ENCODE peak calls at places on chromosomes 2 and 18, in six cellular contexts. O is GM23248, A is neural progenitor cell, K is aorta, M is fibroblast of pulmonary artery, V is astrocyte of the cerebellum. X is an unnamed sample.

GRCh38 chr2:26478366-26478765 is 442 bp upstream of the OTOF start:
- DNase-seq in A (no peak), M (no peak), K (no peak), O (no peak), V (no peak), X (no peak)

GRCh38 chr18:63980896-63981454 is 11.1 kb downstream of the SERPINB8 start:
- DNase-seq in K (no peak), O (no peak), M (no peak), V (no peak), A (no peak), X (no peak)

GRCh38 chr2:117674172-117674571 is 140.3 kb upstream of the DDX18 start:
- DNase-seq in A (no peak), O (no peak), M (no peak), V (no peak), K (no peak), X (no peak)

GRCh38 chr2:190714958-190715357 is 66.1 kb downstream of the NAB1 start:
- DNase-seq in M (peak; percentile 19), A (no peak), V (no peak), O (peak; percentile 23), K (no peak), X (no peak)

GRCh38 chr2:53994735-53995538 is 24.1 kb upstream of the PSME4 start:
- DNase-seq in K (no peak), M (no peak), A (no peak), O (no peak), V (no peak), X (no peak)

GRCh38 chr18:8948471-8949149 is 153.9 kb upstream of the NDUFV2 start:
- DNase-seq in V (no peak), O (peak; percentile 96), M (peak; percentile 79), K (no peak), A (no peak), X (no peak)

GRCh38 chr2:129480790-129481189 is 498.7 kb upstream of the RAB6C start:
- DNase-seq in O (no peak), V (no peak), A (no peak), K (no peak), M (no peak), X (no peak)

GRCh38 chr2:234768608-234769196 is 183.1 kb upstream of the SH3BP4 start:
- DNase-seq in A (no peak), K (no peak), O (peak; percentile 87), V (no peak), M (no peak), X (no peak)

GRCh38 chr18:9684901-9685738 is 23.0 kb upstream of the RAB31 start:
- DNase-seq in V (no peak), O (peak; percentile 84), K (peak; percentile 77), M (peak; percentile 72), A (no peak), X (peak; percentile 77)

GRCh38 chr18:79476918-79477685 is 81.4 kb downstream of the NFATC1 start:
- DNase-seq in M (no peak), V (no peak), K (no peak), A (no peak), O (no peak), X (no peak)

GRCh38 chr18:28088477-28088876 is 88.5 kb downstream of the CDH2 start:
- DNase-seq in A (peak; percentile 54), M (no peak), K (no peak), V (no peak), O (no peak), X (no peak)

GRCh38 chr2:214830794-214831346 is 21.4 kb upstream of the BARD1 start:
- DNase-seq in V (no peak), O (peak; percentile 47), A (peak; percentile 27), M (peak; percentile 57), K (no peak), X (no peak)

GRCh38 chr2:8412082-8412481 is 269.8 kb upstream of the ID2 start:
- DNase-seq in A (no peak), V (no peak), M (no peak), O (peak; percentile 49), K (no peak), X (no peak)

GRCh38 chr2:19851116-19851515 is 50.7 kb downstream of the TTC32 start:
- DNase-seq in M (no peak), V (no peak), A (peak; percentile 15), K (no peak), O (no peak), X (no peak)

GRCh38 chr18:76490701-76491171 is 4.3 kb downstream of the ZNF516 start:
- DNase-seq in A (peak; percentile 56), K (peak; percentile 61), M (peak; percentile 33), V (no peak), O (peak; percentile 70), X (no peak)

GRCh38 chr2:224309216-224309615 is 92.7 kb downstream of the FAM124B start:
- DNase-seq in M (peak; percentile 12), O (peak; percentile 37), A (no peak), V (peak; percentile 69), K (no peak), X (no peak)

GRCh38 chr2:3399403-3399802 is 19.9 kb downstream of the TRAPPC12 start:
- DNase-seq in O (no peak), K (no peak), M (no peak), V (no peak), A (no peak), X (no peak)

GRCh38 chr2:169977510-169977909 is 150.3 kb downstream of the UBR3 start:
- DNase-seq in O (peak; percentile 8), M (no peak), A (no peak), K (no peak), V (no peak), X (no peak)

GRCh38 chr2:36513661-36514060 is 84.3 kb downstream of the FEZ2 start:
- DNase-seq in V (no peak), O (no peak), M (no peak), A (no peak), K (no peak), X (no peak)

GRCh38 chr2:222499226-222499625 is 74.9 kb downstream of the SGPP2 start:
- DNase-seq in V (no peak), O (no peak), A (no peak), M (no peak), K (no peak), X (no peak)

GRCh38 chr2:232455426-232456255 is at the start of gene ALPI:
- DNase-seq in V (no peak), A (no peak), M (no peak), K (no peak), O (no peak), X (no peak)

GRCh38 chr2:179946346-179946745 is 60.8 kb downstream of the CWC22 start:
- DNase-seq in M (no peak), A (no peak), V (no peak), O (no peak), K (no peak), X (no peak)

GRCh38 chr2:44957656-44958327 is 16.3 kb downstream of the SIX3 start:
- DNase-seq in V (no peak), M (no peak), K (no peak), O (peak; percentile 44), A (no peak), X (no peak)

GRCh38 chr2:219435701-219436100 is 1.1 kb downstream of the SPEG start:
- DNase-seq in V (no peak), A (no peak), M (no peak), K (no peak), O (no peak), X (no peak)

GRCh38 chr2:30860715-30861114 is 53.5 kb upstream of the CAPN13 start:
- DNase-seq in A (no peak), K (no peak), M (no peak), O (no peak), V (no peak), X (no peak)
- H3K4me3 ChIP-seq in A (no peak overlapping the region), K (no peak overlapping the region), M (no peak overlapping the region), O (no peak overlapping the region), V (no peak overlapping the region), X (no peak overlapping the region)

GRCh38 chr2:166125557-166125956 is 2.3 kb downstream of the SCN1A start:
- DNase-seq in M (no peak), O (no peak), V (no peak), K (no peak), A (peak; percentile 10), X (no peak)

GRCh38 chr2:166126014-166126639 is 1.7 kb downstream of the SCN1A start:
- DNase-seq in K (no peak), M (peak; percentile 75), O (peak; percentile 50), A (no peak), V (no peak), X (no peak)

GRCh38 chr2:166128156-166128505 is 311 bp upstream of the SCN1A start:
- DNase-seq in V (no peak), A (no peak), K (no peak), O (no peak), M (no peak), X (no peak)

DNA sequence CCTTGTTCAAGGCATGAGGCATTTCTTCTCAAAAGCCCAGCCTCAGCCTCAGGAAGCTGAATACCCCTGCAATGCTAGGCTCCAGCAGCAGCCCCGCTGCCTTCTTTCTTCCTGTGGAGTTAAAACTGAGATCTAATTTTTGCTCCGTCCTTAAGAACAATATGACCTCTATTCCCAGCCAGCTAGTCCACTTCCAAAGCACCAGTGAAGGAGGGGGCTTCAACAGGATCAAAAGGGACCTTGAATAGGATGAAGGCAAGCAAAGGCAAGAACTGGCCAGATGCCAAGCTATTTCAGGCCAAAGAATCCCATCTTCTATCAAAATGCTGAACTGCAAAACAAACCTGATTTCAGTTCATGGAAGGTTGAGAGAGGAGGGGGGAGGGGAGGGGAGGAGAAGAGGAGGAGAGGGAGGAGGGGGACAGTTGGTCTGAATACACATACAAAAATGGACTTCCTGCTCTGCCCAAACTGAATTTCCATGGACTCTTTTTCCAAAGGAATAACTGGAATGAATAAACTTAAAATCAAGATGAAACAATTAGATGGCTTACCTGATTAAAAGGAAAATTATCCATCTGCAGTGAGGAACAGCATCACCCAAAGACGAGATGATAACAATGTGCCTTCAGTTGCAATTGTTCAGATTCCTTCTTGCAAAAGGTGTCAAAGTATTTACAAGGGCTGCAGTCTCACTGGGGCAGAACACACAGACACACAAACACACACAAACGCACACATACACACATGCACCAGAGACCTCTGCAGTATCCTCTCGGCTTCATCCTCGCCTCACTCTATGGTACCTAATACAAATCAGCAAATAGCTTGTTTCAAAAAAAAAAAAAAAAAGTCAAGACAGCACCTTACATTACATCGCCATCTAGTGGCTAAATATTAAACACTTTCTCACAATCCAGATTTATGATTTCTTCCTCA is at the start of gene SCN1A:
- DNase-seq in M (peak; percentile 71), O (peak; percentile 67), A (peak; percentile 59), V (peak; percentile 29), K (no peak), X (no peak)
- H3K4me3 ChIP-seq in M (no peak within 1 kb of the TSS), O (no peak within 1 kb of the TSS), A (no peak within 1 kb of the TSS), V (no peak within 1 kb of the TSS), K (no peak within 1 kb of the TSS), X (no peak within 1 kb of the TSS)

DNA sequence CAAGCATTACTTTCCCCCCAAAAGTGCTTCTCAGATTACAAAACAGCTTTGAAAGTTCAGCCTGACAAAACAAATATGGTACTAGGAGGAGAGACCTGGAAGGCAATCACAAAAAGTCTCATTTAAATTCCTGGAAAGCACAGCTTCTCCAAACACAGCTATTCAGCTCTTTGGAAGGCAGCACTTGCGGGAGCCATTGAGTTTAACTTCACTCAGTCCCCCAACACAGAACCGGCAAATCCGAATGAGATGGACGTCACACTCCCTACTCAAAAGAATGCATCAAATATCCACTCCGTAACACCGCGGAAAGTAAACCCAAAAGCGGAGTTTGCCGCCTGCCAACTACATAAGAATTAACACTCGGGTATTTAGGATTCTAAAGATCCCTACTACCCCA is 641 bp downstream of the ST6GAL2 start:
- DNase-seq in K (no peak), O (peak; percentile 10), A (peak; percentile 63), M (no peak), V (peak; percentile 4), X (no peak)
- H3K4me3 ChIP-seq in K (peak overlapping the region; percentile 75), O (no peak overlapping the region), A (peak overlapping the region; percentile 86), M (no peak overlapping the region), V (peak overlapping the region; percentile 49), X (peak overlapping the region; percentile 59)

GRCh38 chr2:217988014-217988839 is 14.6 kb downstream of the TNS1 start:
- DNase-seq in M (peak; percentile 80), V (peak; percentile 47), O (peak; percentile 82), K (peak; percentile 88), A (peak; percentile 86), X (peak; percentile 89)
- H3K4me3 ChIP-seq in M (no peak overlapping the region), V (no peak overlapping the region), O (no peak overlapping the region), K (no peak overlapping the region), A (no peak overlapping the region), X (no peak overlapping the region)

X was measured in right atrium auricular region.